ENCODE peak calls at places on chromosomes 5 and 9, in four cellular contexts. U is OCI-LY7, Q is omental fat pad, Z is GM06990. C is an unnamed sample.

GRCh38 chr9:115115117-115115880 is 2.7 kb downstream of the TNC start:
- DNase-seq in U (no peak), Q (no peak), Z (no peak), C (no peak)

GRCh38 chr5:165673499-165673898 is 2168.1 kb downstream of the MAT2B start:
- DNase-seq in U (no peak), Q (no peak), Z (no peak), C (no peak)

GRCh38 chr5:175772747-175773533 is 98.4 kb upstream of the CPLX2 start:
- DNase-seq in U (no peak), Q (no peak), Z (no peak), C (no peak)

GRCh38 chr9:137801023-137801319 is 76.6 kb upstream of the CACNA1B start:
- DNase-seq in U (no peak), Q (no peak), Z (no peak), C (no peak)

GRCh38 chr5:2207966-2208544 is 325.3 kb upstream of the IRX4 start:
- DNase-seq in U (no peak), Q (no peak), Z (no peak), C (no peak)

GRCh38 chr5:114332493-114332892 is 29.4 kb upstream of the KCNN2 start:
- DNase-seq in U (no peak), Q (no peak), Z (no peak), C (no peak)

GRCh38 chr9:136439550-136440408 is at the start of gene INPP5E:
- DNase-seq in U (peak), Q (peak), Z (peak), C (peak)

GRCh38 chr5:77850536-77851228 is 74.5 kb upstream of the TBCA start:
- DNase-seq in U (no peak), Q (no peak), Z (no peak), C (no peak)

GRCh38 chr5:93150311-93151012 is 430.6 kb downstream of the NR2F1-AS1 start:
- DNase-seq in U (no peak), Q (no peak), Z (no peak), C (no peak)

GRCh38 chr9:118091221-118091620 is 387.0 kb downstream of the TLR4 start:
- DNase-seq in U (no peak), Q (no peak), Z (no peak), C (no peak)

GRCh38 chr9:137256362-137256761 is 1.2 kb downstream of the NELFB start:
- DNase-seq in U (no peak), Q (no peak), Z (no peak), C (no peak)

GRCh38 chr5:170704417-170705195 is 78.9 kb upstream of the GABRP start:
- DNase-seq in U (no peak), Q (no peak), Z (no peak), C (no peak)

GRCh38 chr5:170538970-170539586 is 35.3 kb downstream of the KCNIP1 start:
- DNase-seq in U (no peak), Q (no peak), Z (no peak), C (no peak)

GRCh38 chr5:53360811-53361210 is 119.6 kb upstream of the FST start:
- DNase-seq in U (no peak), Q (no peak), Z (no peak), C (no peak)

GRCh38 chr5:68416714-68417113 is 201.2 kb downstream of the PIK3R1 start:
- DNase-seq in U (no peak), Q (no peak), Z (no peak), C (no peak)

GRCh38 chr9:108142504-108143201 is 653.1 kb upstream of the KLF4 start:
- DNase-seq in U (no peak), Q (no peak), Z (no peak), C (no peak)

GRCh38 chr5:178590141-178590923 is at the start of gene COL23A1:
- DNase-seq in U (no peak), Q (no peak), Z (peak), C (peak)

GRCh38 chr5:62192958-62193357 is 113.0 kb upstream of the KIF2A start:
- DNase-seq in U (no peak), Q (no peak), Z (no peak), C (no peak)

GRCh38 chr5:96633820-96634219 is 28.4 kb upstream of the CAST start:
- DNase-seq in U (no peak), Q (no peak), Z (no peak), C (no peak)

GRCh38 chr5:65925094-65925600 is 1.2 kb upstream of the ERBIN start:
- DNase-seq in U (peak), Q (peak), Z (peak), C (peak)

GRCh38 chr9:38619556-38620447 is 594 bp downstream of the ANKRD18A start:
- DNase-seq in U (no peak), Q (no peak), Z (no peak), C (peak)

GRCh38 chr9:27198175-27198574 is 89.2 kb downstream of the TEK start:
- DNase-seq in U (no peak), Q (no peak), Z (no peak), C (no peak)

GRCh38 chr5:150589791-150590601 is 50.5 kb upstream of the SYNPO start:
- DNase-seq in U (no peak), Q (no peak), Z (no peak), C (no peak)

GRCh38 chr9:82031538-82032280 is 43.1 kb downstream of the SPATA31D1 start:
- DNase-seq in U (no peak), Q (peak), Z (no peak), C (no peak)

GRCh38 chr5:157303667-157304327 is 37.9 kb downstream of the CYFIP2 start:
- DNase-seq in U (peak), Q (no peak), Z (no peak), C (no peak)

GRCh38 chr9:96603305-96604004 is 16.2 kb downstream of the CDC14B start:
- DNase-seq in U (no peak), Q (no peak), Z (no peak), C (no peak)

GRCh38 chr5:150473673-150474358 is 24.3 kb upstream of the RPS14 start:
- DNase-seq in U (no peak), Q (no peak), Z (no peak), C (no peak)

GRCh38 chr9:95854386-95855015 is 21.0 kb upstream of the ERCC6L2 start:
- DNase-seq in U (no peak), Q (no peak), Z (no peak), C (no peak)

GRCh38 chr9:18194316-18194715 is 279.6 kb upstream of the ADAMTSL1 start:
- DNase-seq in U (no peak), Q (no peak), Z (no peak), C (no peak)

GRCh38 chr5:169162407-169162806 is 138.5 kb downstream of the SLIT3 start:
- DNase-seq in U (no peak), Q (no peak), Z (no peak), C (no peak)
- TF ChIP-seq CTCF in U (no peak), Q (no peak), Z (no peak), C (no peak)

DNA sequence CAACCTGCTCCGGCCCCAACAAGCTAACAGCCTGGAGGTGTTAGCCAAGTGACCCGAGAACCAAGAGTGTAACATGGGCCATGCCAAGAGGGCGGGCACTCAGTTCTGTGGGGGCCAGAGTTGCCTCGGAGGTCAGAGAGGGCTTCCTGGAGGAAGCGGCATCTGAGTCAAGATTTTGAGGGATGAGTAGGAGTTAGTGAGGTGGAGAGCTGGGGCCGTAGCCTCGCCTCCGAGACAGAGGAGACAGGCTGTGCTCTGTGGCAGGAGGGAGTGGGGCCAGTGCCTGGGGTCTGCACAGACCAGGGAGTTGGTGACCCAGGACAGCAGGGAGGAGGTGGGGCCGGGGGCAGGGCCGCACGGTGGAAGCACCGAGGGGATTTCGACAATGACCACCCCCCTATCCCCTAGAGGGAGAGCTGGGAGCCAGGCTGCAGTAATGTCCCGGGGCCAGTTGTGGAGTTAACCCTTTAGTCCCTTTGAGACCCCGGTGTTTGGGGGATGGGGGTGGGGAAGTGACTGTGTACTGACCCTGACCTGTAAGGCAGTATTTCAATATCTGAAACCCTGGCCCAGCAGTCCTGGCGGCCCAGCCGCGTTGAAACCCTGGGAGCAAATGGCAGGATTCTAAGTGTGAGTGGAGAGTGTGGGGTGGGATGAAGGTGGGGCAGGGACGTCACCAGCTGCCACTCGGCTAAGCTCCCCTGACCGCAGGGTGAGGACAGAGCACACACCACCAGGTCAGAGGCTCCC is 148.7 kb upstream of the COL5A1 start:
- DNase-seq in U (no peak), Q (no peak), Z (no peak), C (no peak)
- TF ChIP-seq CTCF in U (no peak), Q (no peak), Z (no peak), C (no peak)

DNA sequence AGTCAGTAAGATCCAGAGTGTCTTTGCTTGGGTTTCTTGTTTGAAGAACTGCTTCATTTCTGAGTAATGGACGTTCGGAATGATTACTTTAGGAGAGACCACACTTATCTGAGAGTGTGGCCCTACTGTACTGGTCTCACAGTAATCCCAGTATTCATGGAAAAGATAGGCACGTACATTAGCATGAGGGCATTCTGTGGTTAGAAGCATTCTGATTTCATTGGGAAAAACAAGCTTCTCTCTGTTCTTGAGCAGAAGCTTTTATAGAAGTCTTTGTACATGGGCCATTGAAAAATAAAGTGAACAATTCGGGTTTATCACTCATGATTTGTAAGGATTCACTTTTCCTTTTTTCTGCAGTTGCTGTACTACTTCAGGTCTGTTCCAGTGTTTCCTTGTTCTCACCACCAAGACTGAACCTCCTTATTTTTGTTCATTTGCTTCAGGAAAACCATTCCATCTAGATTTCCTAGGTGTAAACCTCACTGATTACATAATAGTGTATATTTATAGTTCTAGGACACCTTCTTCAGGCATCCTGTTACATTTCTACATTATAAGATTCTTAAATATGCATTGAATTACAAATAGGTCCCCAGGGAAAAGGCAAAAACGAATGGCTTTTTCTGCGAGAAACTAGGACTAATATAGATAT is 10.1 kb downstream of the TGFBR1 start:
- DNase-seq in U (no peak), Q (no peak), Z (no peak), C (no peak)
- TF ChIP-seq CTCF in U (no peak), Q (no peak), Z (no peak), C (no peak)

DNA sequence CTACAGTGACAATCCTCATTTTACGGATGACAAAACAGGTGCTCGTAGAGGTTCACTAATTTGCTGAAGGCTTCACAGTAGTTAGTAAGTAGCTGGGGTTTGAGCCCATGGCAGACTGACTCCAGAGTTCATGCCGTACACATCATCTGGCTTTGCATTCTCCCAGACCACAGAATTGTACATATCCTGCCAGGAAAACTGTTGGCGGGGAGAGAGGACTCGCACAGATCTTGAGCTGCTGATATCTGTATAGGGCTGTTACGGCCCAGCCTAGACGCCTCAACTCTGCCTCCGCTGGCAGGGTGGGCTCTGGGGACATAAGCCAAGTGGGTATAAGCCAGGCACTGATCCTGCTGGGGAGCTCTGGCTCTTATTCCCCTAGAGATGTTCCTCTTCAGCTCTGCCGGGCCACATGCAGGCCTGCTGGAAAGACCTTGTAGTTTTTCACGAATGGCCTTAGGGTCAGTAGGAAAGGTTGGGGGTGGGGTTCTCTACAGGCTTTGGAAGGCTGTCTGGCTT is 16.3 kb downstream of the LARP1 start:
- DNase-seq in U (no peak), Q (no peak), Z (no peak), C (no peak)
- TF ChIP-seq CTCF in U (no peak), Q (no peak), Z (no peak), C (no peak)

DNA sequence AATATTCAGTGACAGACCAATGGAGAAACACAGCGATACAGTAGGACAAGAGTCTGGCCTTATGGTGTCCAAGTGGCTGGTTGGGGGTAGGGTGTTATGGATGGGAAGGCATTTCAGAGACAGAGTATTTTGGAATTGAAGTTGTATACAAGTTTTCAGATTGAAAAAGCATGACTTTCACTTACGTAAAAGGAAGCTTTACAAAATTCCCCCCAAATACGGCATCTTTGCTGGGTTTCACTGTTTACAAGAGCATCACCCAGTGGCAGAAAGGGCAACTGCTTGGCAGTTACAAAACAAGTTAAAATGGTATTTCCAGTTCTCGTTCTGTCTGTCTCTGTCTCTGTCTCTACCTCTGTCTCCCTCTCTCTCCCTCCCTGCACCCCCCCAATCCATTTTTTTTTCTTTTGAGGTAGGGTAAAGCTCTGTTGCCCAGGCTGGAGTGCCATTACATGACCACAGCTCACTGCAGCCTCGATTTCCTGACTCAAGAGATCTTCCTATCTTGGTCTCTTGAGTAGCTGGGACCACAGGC is 86.2 kb downstream of the PTPN3 start:
- DNase-seq in U (peak), Q (no peak), Z (peak), C (peak)
- TF ChIP-seq CTCF in U (peak), Q (no peak), Z (peak), C (peak)

C was measured in GM13976.